ENCODE peak calls at places on chromosomes 11 and 22, in six cellular contexts. One of them, this sample, is unnamed.

GRCh38 chr11:95413761-95414160 is 182.8 kb upstream of the SESN3 start:
- DNase-seq in cardiac fibroblast: no peak
- DNase-seq in brain microvascular endothelial cell: no peak
- DNase-seq in fibroblast of villous mesenchyme: no peak
- DNase-seq in lower lobe of right lung: no peak
- DNase-seq in mucosa of descending colon: no peak
- DNase-seq in this sample: no peak

GRCh38 chr22:17706451-17706900 is 67.8 kb downstream of the BID start:
- DNase-seq in cardiac fibroblast: peak; percentile 92
- DNase-seq in brain microvascular endothelial cell: peak; percentile 95
- DNase-seq in fibroblast of villous mesenchyme: peak; percentile 97
- DNase-seq in lower lobe of right lung: no peak
- DNase-seq in mucosa of descending colon: peak; percentile 42
- DNase-seq in this sample: peak; percentile 92

GRCh38 chr11:19842505-19842904 is 129.9 kb downstream of the NAV2 start:
- DNase-seq in cardiac fibroblast: peak; percentile 12
- DNase-seq in brain microvascular endothelial cell: peak; percentile 44
- DNase-seq in fibroblast of villous mesenchyme: no peak
- DNase-seq in lower lobe of right lung: no peak
- DNase-seq in mucosa of descending colon: no peak
- DNase-seq in this sample: no peak

GRCh38 chr11:1714908-1715885 is 18.2 kb downstream of the KRTAP5-6 start:
- DNase-seq in cardiac fibroblast: no peak
- DNase-seq in brain microvascular endothelial cell: no peak
- DNase-seq in fibroblast of villous mesenchyme: no peak
- DNase-seq in lower lobe of right lung: no peak
- DNase-seq in mucosa of descending colon: no peak
- DNase-seq in this sample: no peak

GRCh38 chr22:37280718-37281117 is 1.6 kb upstream of the CYTH4 start:
- DNase-seq in cardiac fibroblast: no peak
- DNase-seq in brain microvascular endothelial cell: no peak
- DNase-seq in fibroblast of villous mesenchyme: no peak
- DNase-seq in lower lobe of right lung: no peak
- DNase-seq in mucosa of descending colon: no peak
- DNase-seq in this sample: no peak

GRCh38 chr22:45934659-45935341 is 42.2 kb downstream of the WNT7B start:
- DNase-seq in cardiac fibroblast: peak; percentile 60
- DNase-seq in brain microvascular endothelial cell: peak; percentile 67
- DNase-seq in fibroblast of villous mesenchyme: peak; percentile 51
- DNase-seq in lower lobe of right lung: no peak
- DNase-seq in mucosa of descending colon: no peak
- DNase-seq in this sample: peak; percentile 98

GRCh38 chr22:19179472-19180048 is 1.0 kb upstream of the SLC25A1 start:
- DNase-seq in cardiac fibroblast: peak; percentile 94
- DNase-seq in brain microvascular endothelial cell: peak; percentile 83
- DNase-seq in fibroblast of villous mesenchyme: peak; percentile 85
- DNase-seq in lower lobe of right lung: peak; percentile 83
- DNase-seq in mucosa of descending colon: peak; percentile 83
- DNase-seq in this sample: peak; percentile 80

GRCh38 chr22:28006271-28006670 is 87.2 kb upstream of the PITPNB start:
- DNase-seq in cardiac fibroblast: no peak
- DNase-seq in brain microvascular endothelial cell: no peak
- DNase-seq in fibroblast of villous mesenchyme: no peak
- DNase-seq in lower lobe of right lung: no peak
- DNase-seq in mucosa of descending colon: no peak
- DNase-seq in this sample: no peak

GRCh38 chr22:35367331-35367886 is 13.5 kb upstream of the HMOX1 start:
- DNase-seq in cardiac fibroblast: no peak
- DNase-seq in brain microvascular endothelial cell: no peak
- DNase-seq in fibroblast of villous mesenchyme: no peak
- DNase-seq in lower lobe of right lung: peak; percentile 69
- DNase-seq in mucosa of descending colon: no peak
- DNase-seq in this sample: no peak
- TF ChIP-seq CTCF in cardiac fibroblast: no peak
- TF ChIP-seq CTCF in brain microvascular endothelial cell: no peak
- TF ChIP-seq CTCF in fibroblast of villous mesenchyme: no peak
- TF ChIP-seq CTCF in lower lobe of right lung: no peak
- TF ChIP-seq CTCF in mucosa of descending colon: no peak
- TF ChIP-seq CTCF in this sample: no peak

GRCh38 chr11:119389611-119390254 is 8.2 kb upstream of the USP2 start:
- DNase-seq in cardiac fibroblast: no peak
- DNase-seq in brain microvascular endothelial cell: no peak
- DNase-seq in fibroblast of villous mesenchyme: no peak
- DNase-seq in lower lobe of right lung: no peak
- DNase-seq in mucosa of descending colon: peak; percentile 29
- DNase-seq in this sample: no peak
- TF ChIP-seq CTCF in cardiac fibroblast: peak; percentile 56
- TF ChIP-seq CTCF in brain microvascular endothelial cell: peak; percentile 71
- TF ChIP-seq CTCF in fibroblast of villous mesenchyme: peak; percentile 49
- TF ChIP-seq CTCF in lower lobe of right lung: peak; percentile 13
- TF ChIP-seq CTCF in mucosa of descending colon: no peak
- TF ChIP-seq CTCF in this sample: no peak

GRCh38 chr11:123561046-123561781 is 93.2 kb downstream of the SCN3B start:
- DNase-seq in cardiac fibroblast: peak; percentile 40
- DNase-seq in brain microvascular endothelial cell: peak; percentile 32
- DNase-seq in fibroblast of villous mesenchyme: no peak
- DNase-seq in lower lobe of right lung: no peak
- DNase-seq in mucosa of descending colon: no peak
- DNase-seq in this sample: no peak
- TF ChIP-seq CTCF in cardiac fibroblast: peak; percentile 52
- TF ChIP-seq CTCF in brain microvascular endothelial cell: peak; percentile 69
- TF ChIP-seq CTCF in fibroblast of villous mesenchyme: peak; percentile 23
- TF ChIP-seq CTCF in lower lobe of right lung: no peak
- TF ChIP-seq CTCF in mucosa of descending colon: no peak
- TF ChIP-seq CTCF in this sample: no peak

GRCh38 chr11:110450246-110450645 is 20.5 kb downstream of the FDX1 start:
- DNase-seq in cardiac fibroblast: no peak
- DNase-seq in brain microvascular endothelial cell: no peak
- DNase-seq in fibroblast of villous mesenchyme: no peak
- DNase-seq in lower lobe of right lung: no peak
- DNase-seq in mucosa of descending colon: no peak
- DNase-seq in this sample: no peak
- TF ChIP-seq CTCF in cardiac fibroblast: no peak
- TF ChIP-seq CTCF in brain microvascular endothelial cell: no peak
- TF ChIP-seq CTCF in fibroblast of villous mesenchyme: no peak
- TF ChIP-seq CTCF in lower lobe of right lung: no peak
- TF ChIP-seq CTCF in mucosa of descending colon: no peak
- TF ChIP-seq CTCF in this sample: no peak

DNA sequence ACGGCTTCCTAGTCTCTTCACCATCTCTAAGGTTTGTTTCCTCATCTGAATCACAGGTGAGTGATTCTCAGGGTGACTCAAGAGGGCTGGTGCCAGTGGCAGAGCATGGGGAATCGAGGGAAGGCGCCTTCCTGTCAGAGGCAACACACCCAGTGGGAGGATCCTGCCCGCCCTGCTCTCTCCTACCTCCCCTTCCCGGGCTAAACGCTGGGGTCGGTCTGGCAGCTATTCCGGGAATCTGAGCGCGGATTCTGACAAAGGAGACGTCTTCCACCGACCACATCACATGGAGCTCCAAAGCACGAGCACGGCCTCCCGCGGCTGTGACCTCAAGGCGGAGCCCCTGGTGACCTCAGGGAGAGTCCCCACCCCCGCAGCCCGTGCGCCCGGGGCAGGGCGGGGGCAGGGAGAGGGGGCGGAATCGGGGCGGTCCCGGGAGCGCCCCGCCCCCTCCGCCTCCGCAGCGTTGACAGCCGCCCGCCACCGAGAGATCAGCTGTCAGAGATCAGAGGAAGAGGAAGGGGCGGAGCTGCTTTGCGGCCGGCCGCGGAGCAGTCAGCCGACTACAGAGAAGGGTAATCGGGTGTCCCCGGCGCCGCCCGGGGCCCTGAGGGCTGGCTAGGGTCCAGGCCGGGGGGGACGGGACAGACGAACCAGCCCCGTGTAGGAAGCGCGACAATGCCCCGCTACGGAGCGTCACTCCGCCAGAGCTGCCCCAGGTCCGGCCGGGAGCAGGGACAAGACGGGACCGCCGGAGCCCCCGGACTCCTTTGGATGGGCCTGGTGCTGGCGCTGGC is at the start of gene SMPD1:
- DNase-seq in cardiac fibroblast: peak; percentile 93
- DNase-seq in brain microvascular endothelial cell: peak; percentile 84
- DNase-seq in fibroblast of villous mesenchyme: peak; percentile 80
- DNase-seq in lower lobe of right lung: peak; percentile 97
- DNase-seq in mucosa of descending colon: peak; percentile 96
- DNase-seq in this sample: peak; percentile 91
- TF ChIP-seq CTCF in cardiac fibroblast: no peak
- TF ChIP-seq CTCF in brain microvascular endothelial cell: no peak
- TF ChIP-seq CTCF in fibroblast of villous mesenchyme: no peak
- TF ChIP-seq CTCF in lower lobe of right lung: no peak
- TF ChIP-seq CTCF in mucosa of descending colon: no peak
- TF ChIP-seq CTCF in this sample: no peak

GRCh38 chr11:65591939-65592814 is 3.4 kb downstream of the KCNK7 start:
- DNase-seq in cardiac fibroblast: no peak
- DNase-seq in brain microvascular endothelial cell: no peak
- DNase-seq in fibroblast of villous mesenchyme: no peak
- DNase-seq in lower lobe of right lung: no peak
- DNase-seq in mucosa of descending colon: peak; percentile 78
- DNase-seq in this sample: no peak
- TF ChIP-seq CTCF in cardiac fibroblast: no peak
- TF ChIP-seq CTCF in brain microvascular endothelial cell: peak; percentile 22
- TF ChIP-seq CTCF in fibroblast of villous mesenchyme: no peak
- TF ChIP-seq CTCF in lower lobe of right lung: peak; percentile 32
- TF ChIP-seq CTCF in mucosa of descending colon: peak; percentile 24
- TF ChIP-seq CTCF in this sample: no peak

GRCh38 chr22:21946262-21946925 is 6.3 kb downstream of the PPM1F start:
- DNase-seq in cardiac fibroblast: no peak
- DNase-seq in brain microvascular endothelial cell: no peak
- DNase-seq in fibroblast of villous mesenchyme: no peak
- DNase-seq in lower lobe of right lung: no peak
- DNase-seq in mucosa of descending colon: no peak
- DNase-seq in this sample: no peak

GRCh38 chr22:21948390-21948789 is 4.3 kb downstream of the PPM1F start:
- DNase-seq in cardiac fibroblast: no peak
- DNase-seq in brain microvascular endothelial cell: no peak
- DNase-seq in fibroblast of villous mesenchyme: no peak
- DNase-seq in lower lobe of right lung: no peak
- DNase-seq in mucosa of descending colon: no peak
- DNase-seq in this sample: no peak

GRCh38 chr22:21945453-21946261 is 7.0 kb downstream of the PPM1F start:
- DNase-seq in cardiac fibroblast: no peak
- DNase-seq in brain microvascular endothelial cell: no peak
- DNase-seq in fibroblast of villous mesenchyme: no peak
- DNase-seq in lower lobe of right lung: no peak
- DNase-seq in mucosa of descending colon: no peak
- DNase-seq in this sample: no peak

GRCh38 chr22:21948824-21949568 is 3.7 kb downstream of the PPM1F start:
- DNase-seq in cardiac fibroblast: peak; percentile 20
- DNase-seq in brain microvascular endothelial cell: no peak
- DNase-seq in fibroblast of villous mesenchyme: no peak
- DNase-seq in lower lobe of right lung: no peak
- DNase-seq in mucosa of descending colon: no peak
- DNase-seq in this sample: no peak

DNA sequence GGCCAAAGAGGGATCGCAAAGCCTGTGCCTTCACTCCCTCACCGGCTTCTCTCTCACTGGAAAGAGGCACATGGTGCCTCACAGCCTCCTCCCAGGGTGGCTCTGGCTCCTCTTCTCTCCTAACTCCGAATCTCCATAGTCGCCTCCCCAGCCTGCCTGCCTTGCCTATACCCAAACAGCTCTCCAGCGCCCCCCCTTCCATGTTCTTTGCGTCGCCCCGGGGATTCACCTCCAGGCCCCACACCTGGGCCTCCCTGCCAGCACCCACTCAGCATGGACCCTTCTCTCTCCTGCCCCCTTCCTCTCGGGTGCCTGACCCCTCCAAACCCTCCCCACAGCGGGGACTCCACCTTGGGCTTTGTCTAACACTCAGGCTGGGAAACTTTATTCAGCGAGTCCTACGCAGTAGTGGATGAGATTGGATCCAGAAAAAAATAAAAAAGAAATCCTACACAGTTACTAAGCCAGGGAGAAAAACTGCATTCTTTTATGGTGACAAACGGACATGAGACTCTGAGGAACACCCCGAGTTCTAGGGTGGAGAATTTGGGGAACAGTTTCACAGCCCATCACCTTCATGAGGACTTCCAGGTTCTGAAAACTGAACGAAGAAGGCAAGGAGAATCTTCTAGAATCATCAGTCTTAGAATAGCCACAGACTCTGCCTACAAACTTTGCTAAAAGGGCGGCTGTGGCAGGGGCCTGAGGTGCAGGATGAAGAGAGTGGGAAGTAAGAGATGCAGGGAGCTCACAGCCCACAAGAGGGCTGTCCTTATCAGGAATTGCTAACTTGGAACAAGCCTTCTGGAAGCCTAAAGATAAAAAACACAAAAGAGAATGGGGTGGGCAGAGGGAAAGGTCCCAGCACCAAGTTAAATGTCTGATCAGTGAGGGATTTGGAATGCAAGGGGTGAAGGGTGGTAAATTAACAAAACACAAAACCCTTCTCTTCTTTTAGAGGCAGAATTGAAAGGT is 5.3 kb downstream of the PPM1F start:
- DNase-seq in cardiac fibroblast: peak; percentile 73
- DNase-seq in brain microvascular endothelial cell: peak; percentile 55
- DNase-seq in fibroblast of villous mesenchyme: peak; percentile 48
- DNase-seq in lower lobe of right lung: no peak
- DNase-seq in mucosa of descending colon: no peak
- DNase-seq in this sample: no peak
- TF ChIP-seq CTCF in cardiac fibroblast: peak; percentile 70
- TF ChIP-seq CTCF in brain microvascular endothelial cell: peak; percentile 76
- TF ChIP-seq CTCF in fibroblast of villous mesenchyme: peak; percentile 59
- TF ChIP-seq CTCF in lower lobe of right lung: peak; percentile 41
- TF ChIP-seq CTCF in mucosa of descending colon: no peak
- TF ChIP-seq CTCF in this sample: peak; percentile 21

GRCh38 chr22:44667829-44668189 is 34.2 kb upstream of the PRR5 start:
- DNase-seq in cardiac fibroblast: no peak
- DNase-seq in brain microvascular endothelial cell: no peak
- DNase-seq in fibroblast of villous mesenchyme: no peak
- DNase-seq in lower lobe of right lung: peak; percentile 46
- DNase-seq in mucosa of descending colon: peak; percentile 50
- DNase-seq in this sample: no peak

GRCh38 chr22:44668190-44668885 is 33.7 kb upstream of the PRR5 start:
- DNase-seq in cardiac fibroblast: no peak
- DNase-seq in brain microvascular endothelial cell: no peak
- DNase-seq in fibroblast of villous mesenchyme: no peak
- DNase-seq in lower lobe of right lung: peak; percentile 48
- DNase-seq in mucosa of descending colon: peak; percentile 57
- DNase-seq in this sample: no peak

GRCh38 chr22:44670220-44670983 is 31.6 kb upstream of the PRR5 start:
- DNase-seq in cardiac fibroblast: no peak
- DNase-seq in brain microvascular endothelial cell: no peak
- DNase-seq in fibroblast of villous mesenchyme: no peak
- DNase-seq in lower lobe of right lung: no peak
- DNase-seq in mucosa of descending colon: peak; percentile 18
- DNase-seq in this sample: no peak

GRCh38 chr22:44668886-44669724 is 32.9 kb upstream of the PRR5 start:
- DNase-seq in cardiac fibroblast: no peak
- DNase-seq in brain microvascular endothelial cell: no peak
- DNase-seq in fibroblast of villous mesenchyme: no peak
- DNase-seq in lower lobe of right lung: no peak
- DNase-seq in mucosa of descending colon: peak; percentile 34
- DNase-seq in this sample: no peak

GRCh38 chr22:44669725-44670027 is 32.3 kb upstream of the PRR5 start:
- DNase-seq in cardiac fibroblast: no peak
- DNase-seq in brain microvascular endothelial cell: no peak
- DNase-seq in fibroblast of villous mesenchyme: no peak
- DNase-seq in lower lobe of right lung: no peak
- DNase-seq in mucosa of descending colon: peak; percentile 26
- DNase-seq in this sample: no peak
- TF ChIP-seq CTCF in cardiac fibroblast: peak; percentile 12
- TF ChIP-seq CTCF in brain microvascular endothelial cell: peak; percentile 55
- TF ChIP-seq CTCF in fibroblast of villous mesenchyme: peak; percentile 45
- TF ChIP-seq CTCF in lower lobe of right lung: no peak
- TF ChIP-seq CTCF in mucosa of descending colon: no peak
- TF ChIP-seq CTCF in this sample: no peak

GRCh38 chr11:126764221-126764620 is 236.3 kb downstream of the KIRREL3 start:
- DNase-seq in cardiac fibroblast: no peak
- DNase-seq in brain microvascular endothelial cell: no peak
- DNase-seq in fibroblast of villous mesenchyme: no peak
- DNase-seq in lower lobe of right lung: no peak
- DNase-seq in mucosa of descending colon: no peak
- DNase-seq in this sample: peak; percentile 2
- TF ChIP-seq CTCF in cardiac fibroblast: no peak
- TF ChIP-seq CTCF in brain microvascular endothelial cell: peak; percentile 41
- TF ChIP-seq CTCF in fibroblast of villous mesenchyme: no peak
- TF ChIP-seq CTCF in lower lobe of right lung: no peak
- TF ChIP-seq CTCF in mucosa of descending colon: no peak
- TF ChIP-seq CTCF in this sample: no peak

This sample was measured in MCF 10A.